ENCODE peak calls at places on chromosome 7, in six cellular contexts. D is gastrocnemius medialis, K is neural crest cell, M is skeletal muscle cell, R is mesendoderm, P is endothelial cell. T is an unnamed sample.

GRCh38 chr7:38548605-38549004 is 82.6 kb downstream of the AMPH start:
- DNase-seq in D (no peak), K (no peak), M (no peak), P (no peak), R (no peak), T (no peak)

GRCh38 chr7:89593125-89593524 is 561.1 kb upstream of the STEAP1 start:
- DNase-seq in P (no peak), D (no peak), M (no peak), R (no peak), K (no peak), T (no peak)

GRCh38 chr7:20114463-20114862 is 102.7 kb downstream of the MACC1 start:
- DNase-seq in R (peak; percentile 83), P (no peak), M (no peak), D (no peak), K (no peak), T (peak; percentile 25)

GRCh38 chr7:7820939-7821338 is 102.5 kb upstream of the RPA3 start:
- DNase-seq in M (no peak), D (no peak), R (peak; percentile 26), P (no peak), K (no peak), T (no peak)

GRCh38 chr7:117048854-117049321 is 95.6 kb downstream of the ST7 start:
- DNase-seq in P (no peak), M (no peak), D (no peak), R (no peak), K (no peak), T (no peak)

GRCh38 chr7:137656227-137656849 is 190.4 kb downstream of the DGKI start:
- DNase-seq in R (peak; percentile 73), P (peak; percentile 82), D (peak; percentile 26), K (peak; percentile 85), M (peak; percentile 37), T (peak; percentile 93)

GRCh38 chr7:106283831-106284515 is 810 bp downstream of the NAMPT start:
- DNase-seq in D (peak; percentile 46), P (no peak), R (peak; percentile 59), K (peak; percentile 16), M (no peak), T (peak; percentile 64)

GRCh38 chr7:40799493-40800406 is 664.9 kb downstream of the SUGCT start:
- DNase-seq in K (no peak), D (no peak), R (peak; percentile 11), M (no peak), P (no peak), T (no peak)

GRCh38 chr7:29881724-29882123 is 75.4 kb downstream of the WIPF3 start:
- DNase-seq in K (no peak), R (peak; percentile 76), D (no peak), P (peak; percentile 43), M (no peak), T (peak; percentile 54)

GRCh38 chr7:134660961-134661376 is 14.3 kb downstream of the BPGM start:
- DNase-seq in R (no peak), D (no peak), M (peak; percentile 23), P (no peak), K (no peak), T (no peak)

GRCh38 chr7:37690206-37690605 is 6.6 kb downstream of the GPR141 start:
- DNase-seq in P (no peak), D (no peak), R (no peak), K (no peak), M (no peak), T (no peak)

GRCh38 chr7:135690566-135690965 is 28.3 kb downstream of the STMP1 start:
- DNase-seq in M (peak; percentile 49), R (peak; percentile 28), D (no peak), K (no peak), P (no peak), T (no peak)

GRCh38 chr7:1895664-1896515 is 225.8 kb downstream of the ELFN1 start:
- DNase-seq in D (peak; percentile 41), R (no peak), M (no peak), P (no peak), K (no peak), T (no peak)

GRCh38 chr7:47580175-47580701 is 1.7 kb downstream of the TNS3 start:
- DNase-seq in D (no peak), K (no peak), R (no peak), M (no peak), P (no peak), T (peak; percentile 36)

GRCh38 chr7:44259547-44260457 is 59.0 kb downstream of the YKT6 start:
- DNase-seq in M (peak; percentile 96), R (no peak), D (peak; percentile 64), K (no peak), P (no peak), T (peak; percentile 71)

GRCh38 chr7:93156884-93157283 is 8.7 kb upstream of the SAMD9L start:
- DNase-seq in D (no peak), R (no peak), P (no peak), M (no peak), K (no peak), T (no peak)

GRCh38 chr7:6208573-6209328 is 63.7 kb downstream of the CYTH3 start:
- DNase-seq in P (no peak), R (no peak), D (no peak), M (no peak), K (no peak), T (no peak)

GRCh38 chr7:116652793-116653192 is 19.2 kb upstream of the MET start:
- DNase-seq in K (no peak), M (peak; percentile 4), P (no peak), R (no peak), D (no peak), T (no peak)

GRCh38 chr7:79664884-79665676 is 211.6 kb upstream of the MAGI2 start:
- DNase-seq in D (no peak), R (no peak), P (no peak), M (no peak), K (no peak), T (no peak)

GRCh38 chr7:50664461-50664922 is 99.3 kb upstream of the DDC start:
- DNase-seq in P (no peak), R (no peak), M (no peak), K (no peak), D (no peak), T (no peak)

GRCh38 chr7:100465702-100466311 is 1.7 kb upstream of the SPACDR start:
- DNase-seq in K (no peak), R (peak; percentile 86), M (no peak), D (no peak), P (peak; percentile 51), T (peak; percentile 89)

GRCh38 chr7:134954197-134955082 is 31.9 kb upstream of the AGBL3 start:
- DNase-seq in R (peak; percentile 42), K (no peak), M (no peak), D (no peak), P (no peak), T (no peak)

GRCh38 chr7:7816084-7816483 is 97.7 kb upstream of the RPA3 start:
- DNase-seq in K (no peak), D (no peak), R (no peak), M (no peak), P (no peak), T (no peak)

GRCh38 chr7:6178273-6179029 is 94.0 kb downstream of the CYTH3 start:
- DNase-seq in D (peak; percentile 52), M (no peak), P (no peak), K (no peak), R (no peak), T (no peak)

GRCh38 chr7:107387573-107388219 is 82.2 kb upstream of the GPR22 start:
- DNase-seq in M (peak; percentile 76), K (no peak), D (no peak), R (peak; percentile 27), P (no peak), T (no peak)

GRCh38 chr7:2231992-2232765 is 566 bp downstream of the MAD1L1 start:
- DNase-seq in R (peak; percentile 27), P (peak; percentile 21), M (no peak), K (peak; percentile 20), D (no peak), T (no peak)

T was measured in testis.